ENCODE peak calls at places on chromosome 17, in six cellular contexts. U is HCT116, V is H1, G is K562, F is GM12878, T is HepG2. O is an unnamed sample.

GRCh38 chr17:76670020-76670707 is 26.6 kb upstream of the ST6GALNAC1 start:
- DNase-seq in G (no peak), U (no peak), F (no peak), T (no peak), V (no peak), O (no peak)

GRCh38 chr17:34397265-34397664 is 34.2 kb upstream of the CCL1 start:
- DNase-seq in V (no peak), F (no peak), U (no peak), G (peak), T (no peak), O (no peak)

GRCh38 chr17:30388321-30389179 is 9.8 kb downstream of the CPD start:
- DNase-seq in G (no peak), F (no peak), T (no peak), V (no peak), U (no peak), O (no peak)

GRCh38 chr17:45791935-45792334 is 7.8 kb downstream of the CRHR1 start:
- DNase-seq in F (no peak), G (no peak), V (no peak), U (no peak), T (no peak), O (no peak)

GRCh38 chr17:27741361-27741861 is 58.9 kb downstream of the NOS2 start:
- DNase-seq in F (no peak), U (no peak), T (no peak), G (no peak), V (no peak), O (no peak)

GRCh38 chr17:29124135-29124930 is 55.9 kb downstream of the MYO18A start:
- DNase-seq in V (no peak), U (no peak), G (peak), T (peak), F (no peak), O (peak)

GRCh38 chr17:71855000-71855399 is 265.8 kb upstream of the SOX9 start:
- DNase-seq in G (no peak), V (no peak), U (no peak), F (no peak), T (no peak), O (no peak)

GRCh38 chr17:42779942-42780815 is at the start of gene WNK4:
- DNase-seq in T (peak), U (no peak), G (peak), F (no peak), V (no peak), O (no peak)

GRCh38 chr17:64320613-64321553 is 57.8 kb upstream of the TEX2 start:
- DNase-seq in T (peak), G (peak), V (peak), U (peak), F (no peak), O (peak)

GRCh38 chr17:2695243-2695960 is 16.2 kb downstream of the CLUH start:
- DNase-seq in F (no peak), G (no peak), T (no peak), U (no peak), V (no peak), O (no peak)

GRCh38 chr17:2697611-2698162 is 13.9 kb downstream of the CLUH start:
- DNase-seq in G (no peak), U (no peak), V (no peak), F (no peak), T (no peak), O (no peak)

GRCh38 chr17:2693561-2694380 is 17.8 kb downstream of the CLUH start:
- DNase-seq in G (no peak), T (no peak), U (no peak), F (no peak), V (no peak), O (no peak)

GRCh38 chr17:2694381-2695242 is 17.0 kb downstream of the CLUH start:
- DNase-seq in G (no peak), T (no peak), V (no peak), F (no peak), U (no peak), O (no peak)

DNA sequence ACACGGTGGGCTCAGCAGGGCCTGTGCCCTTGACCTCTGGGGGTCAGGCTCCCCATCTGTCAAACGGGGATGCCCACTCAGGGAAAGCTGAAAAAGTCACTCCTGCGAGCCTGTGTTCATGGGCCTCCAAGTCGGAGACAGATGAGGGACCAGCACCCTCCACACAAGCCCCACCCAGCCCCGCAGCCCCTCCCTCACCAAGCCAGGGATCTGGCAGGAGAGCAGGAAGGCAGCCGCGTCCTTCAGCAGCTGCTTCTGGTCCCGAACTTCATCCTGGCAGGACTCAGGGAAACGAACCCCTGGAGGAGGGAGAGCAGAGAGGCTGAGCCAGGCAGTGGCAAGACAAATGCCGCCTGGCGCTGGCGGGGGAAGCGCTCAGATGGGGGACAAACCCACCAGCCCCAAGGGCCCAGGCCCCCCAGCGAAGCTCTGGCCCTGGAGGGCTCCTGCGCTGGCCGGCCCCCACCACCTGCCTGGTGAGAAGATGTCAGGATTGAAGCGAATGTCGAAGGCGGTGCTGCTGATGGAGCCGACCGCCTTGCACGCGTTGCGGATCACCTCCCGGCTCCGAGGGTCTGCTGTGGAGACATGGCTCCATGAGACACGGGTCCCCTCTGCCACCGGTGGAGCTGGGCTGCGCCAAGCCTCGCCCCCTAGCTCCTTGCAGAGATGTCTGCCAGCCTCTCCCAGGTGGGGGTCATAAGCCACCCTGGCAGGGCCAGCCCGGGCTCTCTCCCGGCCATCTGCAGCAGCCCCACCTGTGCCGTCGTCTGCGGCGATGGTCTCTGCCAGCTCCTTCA is 15.4 kb downstream of the CLUH start:
- DNase-seq in V (no peak), F (no peak), U (no peak), T (no peak), G (no peak), O (no peak)
- TF ChIP-seq ZNF274 in V (no peak), F (no peak), U (no peak), T (no peak), G (no peak), O (no peak)

GRCh38 chr17:2042355-2042929 is 620 bp downstream of the OVCA2 start:
- DNase-seq in G (peak), U (no peak), V (no peak), T (no peak), F (no peak), O (no peak)
- H3K9ac ChIP-seq in G (peak), U (peak), V (peak), T (peak), F (peak), O (peak)

DNA sequence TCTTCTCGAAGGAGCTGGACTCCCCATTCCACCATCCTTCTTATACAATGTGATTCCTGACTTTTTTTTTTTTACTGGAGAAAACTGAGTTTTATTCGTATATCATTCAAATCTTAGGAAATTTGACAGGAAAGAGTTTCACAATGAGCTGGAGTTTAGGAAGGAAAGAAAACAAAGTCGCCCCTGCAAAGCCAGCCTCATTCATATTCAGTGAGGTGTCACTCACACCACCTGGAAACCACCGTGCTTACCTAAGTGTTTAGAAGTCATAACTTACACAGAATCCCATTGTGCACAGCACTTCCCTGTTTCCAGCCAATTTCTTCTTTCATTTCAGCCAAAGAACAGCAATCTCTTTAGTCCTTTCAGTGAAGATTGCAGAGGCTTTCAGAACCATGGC is 90.3 kb upstream of the CHMP6 start:
- DNase-seq in V (no peak), F (peak), G (no peak), U (no peak), T (no peak), O (no peak)
- TF ChIP-seq ZNF274 in V (no peak), F (no peak), G (no peak), U (no peak), T (no peak), O (no peak)

DNA sequence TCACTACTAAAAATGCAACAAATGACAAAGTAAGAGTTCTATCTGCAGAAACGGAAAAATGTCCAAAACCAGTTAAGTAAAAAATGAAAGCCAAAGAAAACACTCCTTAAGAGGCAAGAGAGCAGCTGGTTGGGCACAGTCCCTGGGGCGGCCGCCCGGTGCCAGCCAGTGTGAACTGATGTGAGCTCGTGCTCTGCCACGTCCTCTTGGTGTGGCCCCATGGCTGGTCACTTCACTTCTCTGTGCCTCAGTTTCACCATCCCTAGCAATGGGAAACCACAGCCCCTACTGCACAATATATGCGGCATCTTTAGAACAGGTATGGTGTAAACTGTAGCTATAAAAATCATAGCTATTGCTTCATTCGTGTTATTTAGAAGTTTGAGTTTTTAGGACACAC is 21.2 kb downstream of the USP36 start:
- DNase-seq in T (no peak), F (no peak), U (no peak), G (no peak), V (no peak), O (no peak)
- H3K9ac ChIP-seq in T (no peak), F (no peak), U (no peak), G (no peak), V (no peak), O (no peak)

GRCh38 chr17:12489307-12489706 is 176.4 kb upstream of the MYOCD start:
- DNase-seq in G (no peak), U (no peak), T (no peak), V (no peak), F (no peak), O (no peak)

GRCh38 chr17:12492450-12492849 is 173.2 kb upstream of the MYOCD start:
- DNase-seq in V (no peak), U (no peak), T (no peak), G (no peak), F (no peak), O (no peak)
- TF ChIP-seq ZNF274 in V (no peak), U (no peak), T (no peak), G (no peak), F (no peak), O (no peak)

DNA sequence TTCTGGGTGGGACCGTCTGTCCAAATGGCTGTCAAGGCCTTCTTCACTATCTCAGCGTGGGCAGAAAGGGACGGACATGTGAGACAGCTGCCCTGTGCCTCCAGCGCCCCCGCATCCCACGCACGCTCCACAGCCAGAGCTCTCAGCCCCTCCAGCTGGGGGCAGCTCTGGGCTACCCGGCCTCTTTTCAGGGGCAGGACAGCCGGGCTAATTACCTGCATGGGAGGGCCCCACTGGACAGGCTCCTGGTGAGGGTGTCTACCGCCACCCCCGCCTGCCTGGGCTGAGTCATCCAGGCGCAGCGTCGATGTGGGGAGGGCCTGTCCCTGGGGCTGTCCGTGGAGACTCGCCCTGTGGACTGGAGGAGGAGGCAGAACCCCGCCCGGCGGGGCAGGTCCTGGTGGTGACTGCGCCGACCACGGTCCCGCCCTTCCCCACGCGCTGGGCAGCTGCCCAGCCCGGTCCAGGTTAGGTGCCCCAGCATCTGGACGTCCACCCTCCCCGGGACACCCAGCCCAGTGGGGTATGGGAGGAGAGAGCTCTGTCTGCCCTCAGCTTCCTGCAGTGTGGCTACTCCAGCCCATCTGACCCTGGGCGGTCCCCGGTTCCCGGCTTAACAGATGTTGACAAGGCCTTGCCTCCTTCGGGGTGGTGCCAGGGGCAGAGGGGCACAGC is 5.9 kb upstream of the METRNL start:
- DNase-seq in G (peak), F (no peak), U (peak), V (no peak), T (no peak), O (no peak)
- H3K9ac ChIP-seq in G (peak), F (no peak), U (peak), V (no peak), T (no peak), O (no peak)